ENCODE peak calls at places on chromosomes 7 and 10, in six cellular contexts. G, J, Z, U, S and X are unnamed samples.

GRCh38 chr7:40979296-40979695 is 723.6 kb downstream of the INHBA start:
- DNase-seq in J (no peak), S (no peak), U (no peak), Z (no peak), G (no peak), X (no peak)

GRCh38 chr7:28662236-28662635 is 249.9 kb downstream of the CREB5 start:
- DNase-seq in Z (no peak), G (no peak), S (no peak), U (no peak), J (no peak), X (no peak)

GRCh38 chr7:63057265-63057664 is 941.4 kb upstream of the ZNF722 start:
- DNase-seq in G (no peak), U (no peak), Z (peak), S (no peak), J (no peak), X (no peak)

GRCh38 chr7:77651544-77652162 is 44.6 kb upstream of the RSBN1L start:
- DNase-seq in J (peak), Z (no peak), S (peak), G (no peak), U (peak), X (peak)

GRCh38 chr7:26376208-26376917 is 84.7 kb downstream of the SNX10 start:
- DNase-seq in Z (no peak), S (peak), G (no peak), U (no peak), J (no peak), X (peak)

GRCh38 chr7:22658031-22658430 is 69.0 kb upstream of the IL6 start:
- DNase-seq in G (no peak), J (no peak), Z (no peak), S (no peak), U (no peak), X (no peak)

GRCh38 chr7:27586825-27587224 is 75.9 kb downstream of the HIBADH start:
- DNase-seq in G (no peak), Z (no peak), S (no peak), J (no peak), U (no peak), X (no peak)

GRCh38 chr10:107718868-107719267 is 554.4 kb upstream of the SORCS1 start:
- DNase-seq in J (peak), Z (no peak), S (no peak), U (no peak), G (no peak), X (no peak)

GRCh38 chr10:68230268-68230667 is 1.6 kb downstream of the ATOH7 start:
- DNase-seq in G (no peak), S (no peak), U (no peak), Z (no peak), J (no peak), X (no peak)